ENCODE peak calls at places on chromosomes 12 and 14, in six cellular contexts. I is HCT116, X is neuronal stem cell, V is T-helper 9 cell, T is cortex of kidney, M is AG10803. N is an unnamed sample.

GRCh38 chr14:83300454-83301064 is 1766.9 kb upstream of the SEL1L start:
- DNase-seq in I (no peak), X (peak), V (no peak), T (no peak), M (peak), N (no peak)

GRCh38 chr14:67221248-67221981 is 19.8 kb upstream of the PALS1 start:
- DNase-seq in I (peak), X (no peak), V (no peak), T (no peak), M (peak), N (no peak)

GRCh38 chr12:69247253-69248018 is 8.1 kb downstream of the CPSF6 start:
- DNase-seq in I (no peak), X (no peak), V (no peak), T (no peak), M (no peak), N (no peak)

GRCh38 chr12:94100990-94101901 is 47.1 kb upstream of the PLXNC1 start:
- DNase-seq in I (peak), X (peak), V (peak), T (peak), M (peak), N (peak)

GRCh38 chr14:58280954-58281787 is 17.2 kb upstream of the ARID4A start:
- DNase-seq in I (no peak), X (no peak), V (no peak), T (no peak), M (peak), N (no peak)

GRCh38 chr12:88958961-88959360 is 378.7 kb upstream of the KITLG start:
- DNase-seq in I (no peak), X (no peak), V (no peak), T (no peak), M (no peak), N (no peak)

GRCh38 chr14:69664190-69664742 is 52.9 kb downstream of the SUSD6 start:
- DNase-seq in I (no peak), X (no peak), V (no peak), T (no peak), M (no peak), N (no peak)

GRCh38 chr12:43578782-43579181 is 26.8 kb upstream of the ADAMTS20 start:
- DNase-seq in I (no peak), X (no peak), V (no peak), T (no peak), M (peak), N (no peak)

GRCh38 chr12:121804417-121805111 is 755 bp downstream of the SETD1B start:
- DNase-seq in I (no peak), X (no peak), V (peak), T (no peak), M (no peak), N (no peak)

GRCh38 chr14:33762462-33762861 is 188.4 kb downstream of the EGLN3 start:
- DNase-seq in I (no peak), X (no peak), V (no peak), T (no peak), M (no peak), N (no peak)

GRCh38 chr14:70907996-70908917 is 998 bp downstream of the PCNX1 start:
- DNase-seq in I (no peak), X (no peak), V (peak), T (no peak), M (peak), N (peak)

GRCh38 chr14:63273091-63273490 is 45.6 kb downstream of the GPHB5 start:
- DNase-seq in I (no peak), X (no peak), V (no peak), T (no peak), M (peak), N (no peak)

GRCh38 chr14:29321646-29322045 is 555.1 kb downstream of the FOXG1 start:
- DNase-seq in I (no peak), X (no peak), V (no peak), T (no peak), M (peak), N (no peak)

GRCh38 chr12:52171950-52172512 is 19.8 kb downstream of the KRT80 start:
- DNase-seq in I (no peak), X (no peak), V (no peak), T (no peak), M (peak), N (no peak)

GRCh38 chr14:77185093-77185465 is 3.5 kb downstream of the TMEM63C start:
- DNase-seq in I (no peak), X (no peak), V (no peak), T (no peak), M (no peak), N (no peak)

GRCh38 chr14:24848427-24848826 is 201.5 kb downstream of the STXBP6 start:
- DNase-seq in I (no peak), X (no peak), V (no peak), T (no peak), M (peak), N (no peak)

GRCh38 chr14:21825147-21825743 is 151.6 kb upstream of the OR4E1 start:
- DNase-seq in I (peak), X (peak), V (peak), T (no peak), M (no peak), N (peak)

GRCh38 chr14:55505846-55506245 is 65.4 kb upstream of the TBPL2 start:
- DNase-seq in I (no peak), X (no peak), V (no peak), T (no peak), M (no peak), N (no peak)

GRCh38 chr12:6084261-6084968 is 40.1 kb downstream of the VWF start:
- DNase-seq in I (peak), X (peak), V (no peak), T (no peak), M (peak), N (no peak)

GRCh38 chr14:33647385-33647786 is 303.5 kb downstream of the EGLN3 start:
- DNase-seq in I (no peak), X (no peak), V (no peak), T (no peak), M (peak), N (no peak)

GRCh38 chr12:32136404-32136803 is 29.8 kb downstream of the BICD1 start:
- DNase-seq in I (no peak), X (no peak), V (no peak), T (no peak), M (no peak), N (no peak)

GRCh38 chr14:35818346-35819115 is 7.6 kb upstream of the BRMS1L start:
- DNase-seq in I (no peak), X (no peak), V (no peak), T (no peak), M (peak), N (peak)

GRCh38 chr14:72643317-72643801 is 250.5 kb downstream of the DPF3 start:
- DNase-seq in I (no peak), X (no peak), V (no peak), T (no peak), M (peak), N (no peak)

GRCh38 chr14:39175445-39176262 is 600 bp downstream of the PNN start:
- DNase-seq in I (no peak), X (no peak), V (no peak), T (no peak), M (peak), N (no peak)

GRCh38 chr14:91249841-91250616 is 5.5 kb upstream of the GPR68 start:
- DNase-seq in I (no peak), X (no peak), V (peak), T (no peak), M (peak), N (peak)

GRCh38 chr14:68625366-68626090 is 167.3 kb downstream of the ZFP36L1 start:
- DNase-seq in I (no peak), X (no peak), V (no peak), T (no peak), M (no peak), N (no peak)

GRCh38 chr14:22415633-22415959 is 173.4 kb downstream of the DAD1 start:
- DNase-seq in I (no peak), X (no peak), V (no peak), T (no peak), M (no peak), N (no peak)

GRCh38 chr12:124326899-124327298 is 32.0 kb downstream of the RFLNA start:
- DNase-seq in I (no peak), X (no peak), V (no peak), T (no peak), M (no peak), N (no peak)

GRCh38 chr12:122137229-122137628 is 36.8 kb downstream of the IL31 start:
- DNase-seq in I (no peak), X (no peak), V (no peak), T (no peak), M (no peak), N (no peak)

GRCh38 chr12:109170335-109170734 is 53.9 kb downstream of the ACACB start:
- DNase-seq in I (no peak), X (no peak), V (no peak), T (no peak), M (no peak), N (no peak)

GRCh38 chr14:61476105-61476736 is 154.8 kb downstream of the PRKCH start:
- DNase-seq in I (no peak), X (no peak), V (no peak), T (no peak), M (no peak), N (no peak)

GRCh38 chr14:35991356-35991755 is 165.2 kb downstream of the BRMS1L start:
- DNase-seq in I (no peak), X (no peak), V (no peak), T (no peak), M (no peak), N (no peak)

GRCh38 chr14:100534528-100535286 is 52.5 kb downstream of the BEGAIN start:
- DNase-seq in I (no peak), X (no peak), V (no peak), T (no peak), M (no peak), N (no peak)

GRCh38 chr12:88958153-88958552 is 377.9 kb upstream of the KITLG start:
- DNase-seq in I (no peak), X (no peak), V (no peak), T (no peak), M (no peak), N (no peak)